ENCODE peak calls at places on chromosomes 1 and 21, in nine cellular contexts. One of them, this sample, is unnamed.

GRCh38 chr1:101613549-101613948 is 376.7 kb downstream of the S1PR1 start:
- DNase-seq in cardiac muscle cell: no peak
- DNase-seq in neuronal stem cell: no peak
- DNase-seq in MM.1S: no peak
- DNase-seq in neural progenitor cell: no peak
- DNase-seq in effector memory CD4-positive, alpha-beta T cell: no peak
- DNase-seq in heart left ventricle: no peak
- DNase-seq in mesendoderm: no peak
- DNase-seq in CD8-positive, alpha-beta T cell: no peak
- DNase-seq in this sample: no peak

GRCh38 chr21:17519965-17520364 is 7.1 kb downstream of the CXADR start:
- DNase-seq in cardiac muscle cell: no peak
- DNase-seq in neuronal stem cell: no peak
- DNase-seq in MM.1S: no peak
- DNase-seq in neural progenitor cell: no peak
- DNase-seq in effector memory CD4-positive, alpha-beta T cell: no peak
- DNase-seq in heart left ventricle: no peak
- DNase-seq in mesendoderm: no peak
- DNase-seq in CD8-positive, alpha-beta T cell: no peak
- DNase-seq in this sample: no peak

GRCh38 chr1:159854101-159854692 is 8.3 kb downstream of the VSIG8 start:
- DNase-seq in cardiac muscle cell: peak; percentile 64
- DNase-seq in neuronal stem cell: peak; percentile 45
- DNase-seq in MM.1S: no peak
- DNase-seq in neural progenitor cell: peak; percentile 73
- DNase-seq in effector memory CD4-positive, alpha-beta T cell: no peak
- DNase-seq in heart left ventricle: peak; percentile 88
- DNase-seq in mesendoderm: peak; percentile 60
- DNase-seq in CD8-positive, alpha-beta T cell: peak; percentile 22
- DNase-seq in this sample: no peak

GRCh38 chr1:8562222-8562621 is 244.3 kb downstream of the SLC45A1 start:
- DNase-seq in cardiac muscle cell: no peak
- DNase-seq in neuronal stem cell: no peak
- DNase-seq in MM.1S: no peak
- DNase-seq in neural progenitor cell: no peak
- DNase-seq in effector memory CD4-positive, alpha-beta T cell: no peak
- DNase-seq in heart left ventricle: no peak
- DNase-seq in mesendoderm: no peak
- DNase-seq in CD8-positive, alpha-beta T cell: no peak
- DNase-seq in this sample: no peak

GRCh38 chr21:27647401-27647800 is 680.5 kb upstream of the ADAMTS5 start:
- DNase-seq in cardiac muscle cell: peak; percentile 14
- DNase-seq in neuronal stem cell: no peak
- DNase-seq in MM.1S: no peak
- DNase-seq in neural progenitor cell: no peak
- DNase-seq in effector memory CD4-positive, alpha-beta T cell: no peak
- DNase-seq in heart left ventricle: no peak
- DNase-seq in mesendoderm: no peak
- DNase-seq in CD8-positive, alpha-beta T cell: no peak
- DNase-seq in this sample: no peak

GRCh38 chr1:112700290-112701226 is 6.4 kb downstream of the RHOC start:
- DNase-seq in cardiac muscle cell: peak; percentile 97
- DNase-seq in neuronal stem cell: no peak
- DNase-seq in MM.1S: peak; percentile 60
- DNase-seq in neural progenitor cell: no peak
- DNase-seq in effector memory CD4-positive, alpha-beta T cell: peak; percentile 50
- DNase-seq in heart left ventricle: peak; percentile 98
- DNase-seq in mesendoderm: peak; percentile 98
- DNase-seq in CD8-positive, alpha-beta T cell: peak; percentile 79
- DNase-seq in this sample: peak; percentile 19

GRCh38 chr1:12067900-12068821 is 5.1 kb downstream of the TNFRSF8 start:
- DNase-seq in cardiac muscle cell: peak; percentile 92
- DNase-seq in neuronal stem cell: no peak
- DNase-seq in MM.1S: no peak
- DNase-seq in neural progenitor cell: peak; percentile 46
- DNase-seq in effector memory CD4-positive, alpha-beta T cell: no peak
- DNase-seq in heart left ventricle: peak; percentile 46
- DNase-seq in mesendoderm: peak; percentile 63
- DNase-seq in CD8-positive, alpha-beta T cell: no peak
- DNase-seq in this sample: no peak

GRCh38 chr1:205069371-205070125 is 14.7 kb downstream of the TMEM81 start:
- DNase-seq in cardiac muscle cell: no peak
- DNase-seq in neuronal stem cell: no peak
- DNase-seq in MM.1S: no peak
- DNase-seq in neural progenitor cell: no peak
- DNase-seq in effector memory CD4-positive, alpha-beta T cell: no peak
- DNase-seq in heart left ventricle: no peak
- DNase-seq in mesendoderm: no peak
- DNase-seq in CD8-positive, alpha-beta T cell: no peak
- DNase-seq in this sample: no peak

GRCh38 chr1:10967105-10967504 is 45.3 kb upstream of the TARDBP start:
- DNase-seq in cardiac muscle cell: no peak
- DNase-seq in neuronal stem cell: no peak
- DNase-seq in MM.1S: no peak
- DNase-seq in neural progenitor cell: no peak
- DNase-seq in effector memory CD4-positive, alpha-beta T cell: no peak
- DNase-seq in heart left ventricle: no peak
- DNase-seq in mesendoderm: no peak
- DNase-seq in CD8-positive, alpha-beta T cell: no peak
- DNase-seq in this sample: no peak

GRCh38 chr1:53336146-53336545 is 8.3 kb upstream of the LRP8 start:
- DNase-seq in cardiac muscle cell: no peak
- DNase-seq in neuronal stem cell: no peak
- DNase-seq in MM.1S: no peak
- DNase-seq in neural progenitor cell: no peak
- DNase-seq in effector memory CD4-positive, alpha-beta T cell: no peak
- DNase-seq in heart left ventricle: no peak
- DNase-seq in mesendoderm: no peak
- DNase-seq in CD8-positive, alpha-beta T cell: peak; percentile 6
- DNase-seq in this sample: no peak

GRCh38 chr1:226549094-226549936 is 751 bp downstream of the STUM start:
- DNase-seq in cardiac muscle cell: no peak
- DNase-seq in neuronal stem cell: peak; percentile 3
- DNase-seq in MM.1S: no peak
- DNase-seq in neural progenitor cell: peak; percentile 19
- DNase-seq in effector memory CD4-positive, alpha-beta T cell: no peak
- DNase-seq in heart left ventricle: no peak
- DNase-seq in mesendoderm: no peak
- DNase-seq in CD8-positive, alpha-beta T cell: no peak
- DNase-seq in this sample: no peak

GRCh38 chr1:241918879-241919278 is 38.7 kb upstream of the BECN2 start:
- DNase-seq in cardiac muscle cell: peak; percentile 71
- DNase-seq in neuronal stem cell: no peak
- DNase-seq in MM.1S: no peak
- DNase-seq in neural progenitor cell: peak; percentile 25
- DNase-seq in effector memory CD4-positive, alpha-beta T cell: no peak
- DNase-seq in heart left ventricle: peak; percentile 35
- DNase-seq in mesendoderm: no peak
- DNase-seq in CD8-positive, alpha-beta T cell: no peak
- DNase-seq in this sample: no peak

GRCh38 chr1:244651956-244652698 is 799 bp upstream of the DESI2 start:
- DNase-seq in cardiac muscle cell: no peak
- DNase-seq in neuronal stem cell: peak; percentile 8
- DNase-seq in MM.1S: no peak
- DNase-seq in neural progenitor cell: peak; percentile 21
- DNase-seq in effector memory CD4-positive, alpha-beta T cell: no peak
- DNase-seq in heart left ventricle: no peak
- DNase-seq in mesendoderm: no peak
- DNase-seq in CD8-positive, alpha-beta T cell: no peak
- DNase-seq in this sample: no peak

GRCh38 chr1:228765543-228765942 is 30.3 kb downstream of the RHOU start:
- DNase-seq in cardiac muscle cell: no peak
- DNase-seq in neuronal stem cell: no peak
- DNase-seq in MM.1S: peak; percentile 71
- DNase-seq in neural progenitor cell: no peak
- DNase-seq in effector memory CD4-positive, alpha-beta T cell: no peak
- DNase-seq in heart left ventricle: no peak
- DNase-seq in mesendoderm: no peak
- DNase-seq in CD8-positive, alpha-beta T cell: no peak
- DNase-seq in this sample: no peak

GRCh38 chr21:37645848-37646247 is 270.4 kb downstream of the KCNJ6 start:
- DNase-seq in cardiac muscle cell: no peak
- DNase-seq in neuronal stem cell: no peak
- DNase-seq in MM.1S: no peak
- DNase-seq in neural progenitor cell: no peak
- DNase-seq in effector memory CD4-positive, alpha-beta T cell: no peak
- DNase-seq in heart left ventricle: no peak
- DNase-seq in mesendoderm: no peak
- DNase-seq in CD8-positive, alpha-beta T cell: no peak
- DNase-seq in this sample: no peak

GRCh38 chr1:33433509-33434362 is 2.8 kb upstream of the PHC2 start:
- DNase-seq in cardiac muscle cell: peak; percentile 97
- DNase-seq in neuronal stem cell: no peak
- DNase-seq in MM.1S: no peak
- DNase-seq in neural progenitor cell: no peak
- DNase-seq in effector memory CD4-positive, alpha-beta T cell: no peak
- DNase-seq in heart left ventricle: peak; percentile 62
- DNase-seq in mesendoderm: peak; percentile 18
- DNase-seq in CD8-positive, alpha-beta T cell: no peak
- DNase-seq in this sample: no peak

GRCh38 chr1:14173598-14173997 is 424.9 kb upstream of the KAZN start:
- DNase-seq in cardiac muscle cell: no peak
- DNase-seq in neuronal stem cell: no peak
- DNase-seq in MM.1S: no peak
- DNase-seq in neural progenitor cell: no peak
- DNase-seq in effector memory CD4-positive, alpha-beta T cell: no peak
- DNase-seq in heart left ventricle: no peak
- DNase-seq in mesendoderm: no peak
- DNase-seq in CD8-positive, alpha-beta T cell: no peak
- DNase-seq in this sample: no peak

GRCh38 chr1:84570436-84571149 is 3.6 kb downstream of the CTBS start:
- DNase-seq in cardiac muscle cell: peak; percentile 57
- DNase-seq in neuronal stem cell: no peak
- DNase-seq in MM.1S: no peak
- DNase-seq in neural progenitor cell: no peak
- DNase-seq in effector memory CD4-positive, alpha-beta T cell: no peak
- DNase-seq in heart left ventricle: no peak
- DNase-seq in mesendoderm: no peak
- DNase-seq in CD8-positive, alpha-beta T cell: no peak
- DNase-seq in this sample: no peak

GRCh38 chr1:204685236-204686006 is at the start of gene LRRN2:
- DNase-seq in cardiac muscle cell: peak; percentile 10
- DNase-seq in neuronal stem cell: no peak
- DNase-seq in MM.1S: no peak
- DNase-seq in neural progenitor cell: peak; percentile 66
- DNase-seq in effector memory CD4-positive, alpha-beta T cell: no peak
- DNase-seq in heart left ventricle: no peak
- DNase-seq in mesendoderm: peak; percentile 49
- DNase-seq in CD8-positive, alpha-beta T cell: no peak
- DNase-seq in this sample: no peak

GRCh38 chr1:240582953-240583352 is 29.0 kb downstream of the GREM2 start:
- DNase-seq in cardiac muscle cell: no peak
- DNase-seq in neuronal stem cell: no peak
- DNase-seq in MM.1S: no peak
- DNase-seq in neural progenitor cell: no peak
- DNase-seq in effector memory CD4-positive, alpha-beta T cell: no peak
- DNase-seq in heart left ventricle: no peak
- DNase-seq in mesendoderm: no peak
- DNase-seq in CD8-positive, alpha-beta T cell: no peak
- DNase-seq in this sample: no peak

GRCh38 chr1:153404768-153405167 is 11.6 kb upstream of the S100A7A start:
- DNase-seq in cardiac muscle cell: no peak
- DNase-seq in neuronal stem cell: no peak
- DNase-seq in MM.1S: peak; percentile 49
- DNase-seq in neural progenitor cell: peak; percentile 24
- DNase-seq in effector memory CD4-positive, alpha-beta T cell: peak; percentile 39
- DNase-seq in heart left ventricle: peak; percentile 65
- DNase-seq in mesendoderm: peak; percentile 54
- DNase-seq in CD8-positive, alpha-beta T cell: peak; percentile 52
- DNase-seq in this sample: no peak

GRCh38 chr1:86872086-86872485 is 41.8 kb downstream of the SELENOF start:
- DNase-seq in cardiac muscle cell: peak; percentile 9
- DNase-seq in neuronal stem cell: no peak
- DNase-seq in MM.1S: no peak
- DNase-seq in neural progenitor cell: no peak
- DNase-seq in effector memory CD4-positive, alpha-beta T cell: no peak
- DNase-seq in heart left ventricle: no peak
- DNase-seq in mesendoderm: no peak
- DNase-seq in CD8-positive, alpha-beta T cell: no peak
- DNase-seq in this sample: no peak
- H3K27ac ChIP-seq in cardiac muscle cell: no peak overlapping the region
- H3K27ac ChIP-seq in neuronal stem cell: no peak overlapping the region
- H3K27ac ChIP-seq in MM.1S: no peak overlapping the region
- H3K27ac ChIP-seq in neural progenitor cell: no peak overlapping the region
- H3K27ac ChIP-seq in effector memory CD4-positive, alpha-beta T cell: no peak overlapping the region
- H3K27ac ChIP-seq in heart left ventricle: no peak overlapping the region
- H3K27ac ChIP-seq in mesendoderm: no peak overlapping the region
- H3K27ac ChIP-seq in CD8-positive, alpha-beta T cell: no peak overlapping the region
- H3K27ac ChIP-seq in this sample: no peak overlapping the region

GRCh38 chr1:43866201-43866600 is 67.4 kb upstream of the ARTN start:
- DNase-seq in cardiac muscle cell: no peak
- DNase-seq in neuronal stem cell: no peak
- DNase-seq in MM.1S: peak; percentile 53
- DNase-seq in neural progenitor cell: no peak
- DNase-seq in effector memory CD4-positive, alpha-beta T cell: no peak
- DNase-seq in heart left ventricle: no peak
- DNase-seq in mesendoderm: no peak
- DNase-seq in CD8-positive, alpha-beta T cell: no peak
- DNase-seq in this sample: no peak
- H3K4me1 ChIP-seq in cardiac muscle cell: peaks cover 38% of the 10 kb centered on the region
- H3K4me1 ChIP-seq in neuronal stem cell: no peaks in the 10 kb centered on the region
- H3K4me1 ChIP-seq in MM.1S: peaks cover 18% of the 10 kb centered on the region
- H3K4me1 ChIP-seq in neural progenitor cell: no peaks in the 10 kb centered on the region
- H3K4me1 ChIP-seq in effector memory CD4-positive, alpha-beta T cell: no peaks in the 10 kb centered on the region
- H3K4me1 ChIP-seq in heart left ventricle: peaks cover 35% of the 10 kb centered on the region
- H3K4me1 ChIP-seq in mesendoderm: no peaks in the 10 kb centered on the region
- H3K4me1 ChIP-seq in CD8-positive, alpha-beta T cell: no peaks in the 10 kb centered on the region
- H3K4me1 ChIP-seq in this sample: peaks cover 5% of the 10 kb centered on the region

DNA sequence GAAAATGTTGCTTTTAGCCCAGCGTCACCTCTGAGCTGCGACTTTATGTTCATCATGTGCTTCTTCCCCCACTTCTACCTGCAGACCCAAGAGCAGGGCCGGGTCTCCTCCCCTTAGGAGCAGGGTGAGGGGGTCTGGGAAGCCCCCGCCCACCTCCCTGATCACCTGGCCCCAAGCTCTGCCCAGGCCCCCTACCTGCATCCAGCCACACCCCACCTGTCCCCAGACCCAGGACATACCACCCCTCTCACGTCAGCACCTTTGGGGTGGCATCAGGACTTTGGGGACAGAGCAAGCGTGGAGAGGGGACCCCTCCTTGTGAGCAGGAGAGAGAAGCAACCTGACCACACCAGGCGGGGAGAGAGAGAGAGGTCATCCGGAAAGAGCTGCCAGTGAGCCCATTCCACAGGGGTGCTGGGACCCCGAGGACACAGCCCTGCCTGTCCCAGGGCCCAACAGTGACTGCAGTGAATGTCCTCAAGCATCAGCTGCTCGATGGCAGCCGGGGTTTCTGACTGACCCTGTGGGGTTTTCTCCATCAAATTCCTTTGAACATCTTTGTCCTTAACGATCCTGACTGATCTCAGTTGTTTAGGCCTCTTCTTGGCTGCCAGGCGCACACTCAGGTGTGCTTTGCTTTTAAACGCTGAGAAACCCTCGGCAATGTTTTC is 42.8 kb upstream of the COL18A1 start:
- DNase-seq in cardiac muscle cell: no peak
- DNase-seq in neuronal stem cell: no peak
- DNase-seq in MM.1S: no peak
- DNase-seq in neural progenitor cell: no peak
- DNase-seq in effector memory CD4-positive, alpha-beta T cell: no peak
- DNase-seq in heart left ventricle: no peak
- DNase-seq in mesendoderm: no peak
- DNase-seq in CD8-positive, alpha-beta T cell: no peak
- DNase-seq in this sample: no peak
- H3K27ac ChIP-seq in cardiac muscle cell: no peak overlapping the region
- H3K27ac ChIP-seq in neuronal stem cell: no peak overlapping the region
- H3K27ac ChIP-seq in MM.1S: no peak overlapping the region
- H3K27ac ChIP-seq in neural progenitor cell: no peak overlapping the region
- H3K27ac ChIP-seq in effector memory CD4-positive, alpha-beta T cell: no peak overlapping the region
- H3K27ac ChIP-seq in heart left ventricle: no peak overlapping the region
- H3K27ac ChIP-seq in mesendoderm: peak overlapping the region; percentile 6
- H3K27ac ChIP-seq in CD8-positive, alpha-beta T cell: no peak overlapping the region
- H3K27ac ChIP-seq in this sample: no peak overlapping the region

GRCh38 chr1:26694185-26694572 is 1.6 kb upstream of the ARID1A start:
- DNase-seq in cardiac muscle cell: peak; percentile 45
- DNase-seq in neuronal stem cell: peak; percentile 50
- DNase-seq in MM.1S: no peak
- DNase-seq in neural progenitor cell: peak; percentile 60
- DNase-seq in effector memory CD4-positive, alpha-beta T cell: no peak
- DNase-seq in heart left ventricle: no peak
- DNase-seq in mesendoderm: peak; percentile 66
- DNase-seq in CD8-positive, alpha-beta T cell: no peak
- DNase-seq in this sample: no peak
- H3K4me1 ChIP-seq in cardiac muscle cell: peaks cover 37% of the 10 kb centered on the region
- H3K4me1 ChIP-seq in neuronal stem cell: peaks cover 19% of the 10 kb centered on the region
- H3K4me1 ChIP-seq in MM.1S: peaks cover 23% of the 10 kb centered on the region
- H3K4me1 ChIP-seq in neural progenitor cell: peaks cover 23% of the 10 kb centered on the region
- H3K4me1 ChIP-seq in effector memory CD4-positive, alpha-beta T cell: peaks cover 20% of the 10 kb centered on the region
- H3K4me1 ChIP-seq in heart left ventricle: peaks cover 36% of the 10 kb centered on the region
- H3K4me1 ChIP-seq in mesendoderm: peaks cover 13% of the 10 kb centered on the region
- H3K4me1 ChIP-seq in CD8-positive, alpha-beta T cell: peaks cover 38% of the 10 kb centered on the region
- H3K4me1 ChIP-seq in this sample: peaks cover 36% of the 10 kb centered on the region

This sample was measured in esophagus squamous epithelium.